ENCODE peak calls at places on chromosomes 6 and 20, in six cellular contexts. L, D, G, V, K and H are unnamed samples.

GRCh38 chr20:46308258-46309157 is at the start of gene CDH22:
- DNase-seq in L (peak), D (peak), G (peak), V (peak), K (no peak), H (no peak)

GRCh38 chr6:154805288-154805911 is 72.2 kb downstream of the SCAF8 start:
- DNase-seq in L (peak), D (peak), G (peak), V (no peak), K (no peak), H (peak)

GRCh38 chr20:841568-842546 is 8.3 kb downstream of the FAM110A start:
- DNase-seq in L (no peak), D (no peak), G (no peak), V (no peak), K (no peak), H (no peak)

GRCh38 chr20:53926428-53927028 is 143.9 kb downstream of the BCAS1 start:
- DNase-seq in L (peak), D (peak), G (no peak), V (no peak), K (peak), H (peak)

GRCh38 chr6:2656460-2657064 is 94.2 kb downstream of the MYLK4 start:
- DNase-seq in L (peak), D (no peak), G (no peak), V (no peak), K (no peak), H (no peak)

GRCh38 chr6:143268439-143268838 is 182.1 kb downstream of the ADAT2 start:
- DNase-seq in L (no peak), D (no peak), G (no peak), V (no peak), K (no peak), H (no peak)

GRCh38 chr20:62258499-62259293 is 20.4 kb downstream of the OSBPL2 start:
- DNase-seq in L (no peak), D (peak), G (no peak), V (no peak), K (peak), H (peak)

GRCh38 chr6:75101896-75102680 is 103.8 kb downstream of the COL12A1 start:
- DNase-seq in L (peak), D (peak), G (no peak), V (no peak), K (no peak), H (no peak)